ENCODE peak calls at places on chromosomes 13 and 19, in nine cellular contexts. U is cardiac muscle cell; O is gastrocnemius medialis; N is GM23338; F is CD4-positive, alpha-beta memory T cell; I is body of pancreas; Q is right atrium auricular region; E is mammary epithelial cell; L is uterus. T is an unnamed sample.

GRCh38 chr19:8487137-8487851 is 15.1 kb downstream of the PRAM1 start:
- DNase-seq in U (no peak), O (no peak), N (no peak), F (peak; percentile 72), I (peak; percentile 72), Q (no peak), E (no peak), L (no peak), T (peak; percentile 61)

GRCh38 chr13:35855531-35856019 is 275.6 kb downstream of the DCLK1 start:
- DNase-seq in U (no peak), O (no peak), N (peak; percentile 96), F (no peak), I (no peak), Q (no peak), E (peak; percentile 78), L (no peak), T (no peak)

GRCh38 chr13:78589206-78589605 is 14.1 kb downstream of the POU4F1 start:
- DNase-seq in U (peak; percentile 87), O (no peak), N (peak; percentile 94), F (no peak), I (no peak), Q (no peak), E (peak; percentile 26), L (no peak), T (no peak)

GRCh38 chr19:33621811-33622504 is at the start of gene CHST8:
- DNase-seq in U (peak; percentile 80), O (no peak), N (peak; percentile 82), F (no peak), I (peak; percentile 20), Q (no peak), E (peak; percentile 29), L (peak; percentile 17), T (no peak)

GRCh38 chr19:53664760-53665159 is 33.0 kb downstream of the DPRX start:
- DNase-seq in U (no peak), O (no peak), N (peak; percentile 74), F (no peak), I (no peak), Q (no peak), E (no peak), L (no peak), T (no peak)

GRCh38 chr13:34545461-34545860 is 396.6 kb upstream of the NBEA start:
- DNase-seq in U (no peak), O (no peak), N (no peak), F (no peak), I (no peak), Q (no peak), E (no peak), L (no peak), T (no peak)

GRCh38 chr19:53504903-53505302 is 33.0 kb upstream of the ZNF331 start:
- DNase-seq in U (no peak), O (no peak), N (no peak), F (no peak), I (no peak), Q (no peak), E (no peak), L (peak; percentile 62), T (no peak)

GRCh38 chr13:112724788-112725345 is 35.0 kb downstream of the ATP11A start:
- DNase-seq in U (no peak), O (no peak), N (no peak), F (no peak), I (no peak), Q (no peak), E (no peak), L (no peak), T (no peak)

GRCh38 chr19:45423589-45424190 is at the start of gene ERCC1:
- DNase-seq in U (peak; percentile 99), O (peak; percentile 76), N (peak; percentile 100), F (peak; percentile 87), I (peak; percentile 99), Q (peak; percentile 97), E (peak; percentile 99), L (peak; percentile 93), T (peak; percentile 97)

GRCh38 chr19:47324502-47324901 is 7.5 kb upstream of the C5AR2 start:
- DNase-seq in U (no peak), O (peak; percentile 32), N (no peak), F (no peak), I (peak; percentile 74), Q (no peak), E (no peak), L (no peak), T (peak; percentile 53)

GRCh38 chr13:59834801-59835200 is 328.9 kb downstream of the DIAPH3 start:
- DNase-seq in U (no peak), O (no peak), N (no peak), F (no peak), I (no peak), Q (no peak), E (peak; percentile 41), L (no peak), T (no peak)

GRCh38 chr19:47109177-47109540 is 4.4 kb downstream of the ZC3H4 start:
- DNase-seq in U (no peak), O (no peak), N (no peak), F (no peak), I (no peak), Q (no peak), E (no peak), L (no peak), T (no peak)

GRCh38 chr13:32988588-32989256 is 27.5 kb upstream of the KL start:
- DNase-seq in U (no peak), O (no peak), N (no peak), F (no peak), I (no peak), Q (no peak), E (no peak), L (no peak), T (no peak)

GRCh38 chr13:67069117-67069767 is 160.9 kb downstream of the PCDH9 start:
- DNase-seq in U (no peak), O (no peak), N (peak; percentile 31), F (no peak), I (no peak), Q (no peak), E (no peak), L (no peak), T (no peak)

GRCh38 chr13:77820431-77821149 is 98.0 kb downstream of the EDNRB start:
- DNase-seq in U (no peak), O (no peak), N (peak; percentile 43), F (no peak), I (no peak), Q (no peak), E (no peak), L (no peak), T (no peak)

GRCh38 chr19:19782783-19783182 is 38.8 kb downstream of the ZNF506 start:
- DNase-seq in U (no peak), O (no peak), N (no peak), F (no peak), I (no peak), Q (no peak), E (no peak), L (no peak), T (no peak)

GRCh38 chr19:1621021-1621420 is 15.8 kb upstream of the UQCR11 start:
- DNase-seq in U (no peak), O (no peak), N (no peak), F (peak; percentile 30), I (no peak), Q (no peak), E (no peak), L (no peak), T (no peak)

GRCh38 chr19:1622541-1622940 is 17.3 kb upstream of the UQCR11 start:
- DNase-seq in U (no peak), O (no peak), N (no peak), F (no peak), I (no peak), Q (no peak), E (no peak), L (no peak), T (no peak)

GRCh38 chr19:1619703-1620102 is 14.4 kb upstream of the UQCR11 start:
- DNase-seq in U (no peak), O (no peak), N (no peak), F (peak; percentile 16), I (no peak), Q (no peak), E (no peak), L (no peak), T (no peak)

GRCh38 chr19:1622007-1622406 is 16.7 kb upstream of the UQCR11 start:
- DNase-seq in U (no peak), O (no peak), N (no peak), F (no peak), I (no peak), Q (no peak), E (no peak), L (no peak), T (no peak)

GRCh38 chr19:1621574-1621973 is 16.3 kb upstream of the UQCR11 start:
- DNase-seq in U (no peak), O (no peak), N (no peak), F (peak; percentile 0), I (no peak), Q (no peak), E (no peak), L (no peak), T (no peak)
- H3K36me3 ChIP-seq in U (peaks cover 11% of the 10 kb centered on the region), O (no peaks in the 10 kb centered on the region), N (peaks cover 14% of the 10 kb centered on the region), F (no peaks in the 10 kb centered on the region), I (peaks cover 3% of the 10 kb centered on the region), Q (peaks cover 12% of the 10 kb centered on the region), E (peaks cover 8% of the 10 kb centered on the region), L (no peaks in the 10 kb centered on the region), T (no peaks in the 10 kb centered on the region)

DNA sequence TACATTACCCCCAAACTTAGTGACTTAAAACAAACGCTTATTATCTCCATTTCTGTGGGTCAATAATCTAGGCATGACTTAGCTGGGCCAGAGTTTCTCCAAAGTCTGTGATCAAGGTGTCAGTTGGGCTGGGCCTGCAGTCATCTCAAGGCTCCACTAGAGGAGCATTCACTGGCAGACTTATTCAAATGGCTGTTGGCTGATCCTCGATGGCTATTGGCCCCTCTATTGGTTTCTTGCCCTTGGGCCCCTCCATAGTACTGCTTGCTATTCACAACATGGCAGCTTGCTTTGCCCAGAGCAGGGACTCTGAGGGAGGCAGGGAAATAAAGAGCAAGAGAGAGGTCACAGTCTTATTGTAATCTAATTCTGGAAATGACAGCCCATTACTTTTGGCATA is 57.6 kb downstream of the RCBTB2 start:
- DNase-seq in U (no peak), O (no peak), N (peak; percentile 18), F (no peak), I (no peak), Q (no peak), E (no peak), L (no peak), T (no peak)
- H3K36me3 ChIP-seq in U (peaks cover 13% of the 10 kb centered on the region), O (no peaks in the 10 kb centered on the region), N (no peaks in the 10 kb centered on the region), F (no peaks in the 10 kb centered on the region), I (no peaks in the 10 kb centered on the region), Q (no peaks in the 10 kb centered on the region), E (peaks cover 10% of the 10 kb centered on the region), L (no peaks in the 10 kb centered on the region), T (peaks cover 4% of the 10 kb centered on the region)

DNA sequence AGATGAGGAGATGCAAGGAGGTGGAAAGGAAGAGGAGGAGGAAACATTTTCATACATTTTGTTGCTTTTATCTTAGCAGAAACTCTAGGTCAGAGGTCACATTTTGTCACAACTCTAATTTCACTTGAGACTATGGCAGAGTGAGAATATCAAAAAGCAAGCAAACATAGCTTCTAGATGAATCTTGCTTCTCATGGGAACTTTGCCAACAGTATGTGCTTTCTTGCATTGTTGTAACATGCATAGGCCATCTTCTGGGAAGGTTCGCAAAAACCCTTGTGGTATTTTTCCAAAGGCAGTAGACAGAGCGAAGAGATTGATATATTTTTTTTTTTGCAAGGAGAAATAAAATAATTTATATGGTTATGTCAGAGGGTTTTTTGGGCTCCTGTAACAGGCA is 291.3 kb downstream of the MTUS2 start:
- DNase-seq in U (no peak), O (no peak), N (no peak), F (no peak), I (no peak), Q (no peak), E (no peak), L (no peak), T (no peak)
- H3K36me3 ChIP-seq in U (no peaks in the 10 kb centered on the region), O (no peaks in the 10 kb centered on the region), N (no peaks in the 10 kb centered on the region), F (no peaks in the 10 kb centered on the region), I (no peaks in the 10 kb centered on the region), Q (no peaks in the 10 kb centered on the region), E (no peaks in the 10 kb centered on the region), L (no peaks in the 10 kb centered on the region), T (no peaks in the 10 kb centered on the region)

GRCh38 chr19:16091546-16092475 is 15.5 kb downstream of the TPM4 start:
- DNase-seq in U (no peak), O (no peak), N (no peak), F (no peak), I (no peak), Q (no peak), E (no peak), L (no peak), T (no peak)
- H3K36me3 ChIP-seq in U (peaks cover 77% of the 10 kb centered on the region), O (no peaks in the 10 kb centered on the region), N (peaks cover 95% of the 10 kb centered on the region), F (peaks cover 85% of the 10 kb centered on the region), I (peaks cover 18% of the 10 kb centered on the region), Q (peaks cover 98% of the 10 kb centered on the region), E (peaks cover 48% of the 10 kb centered on the region), L (no peaks in the 10 kb centered on the region), T (peaks cover 16% of the 10 kb centered on the region)